ENCODE peak calls at places on chromosomes 13 and 19, in four cellular contexts. S is K562, Z is HepG2, L is SK-N-SH. G is an unnamed sample.

GRCh38 chr19:7611541-7612279 is 16.0 kb downstream of the CAMSAP3 start:
- DNase-seq in S (peak), Z (no peak), L (no peak), G (no peak)

GRCh38 chr19:3852614-3853254 is 16.1 kb downstream of the ZFR2 start:
- DNase-seq in S (no peak), Z (peak), L (no peak), G (peak)

GRCh38 chr13:93689333-93689732 is 462.7 kb downstream of the GPC6 start:
- DNase-seq in S (no peak), Z (no peak), L (no peak), G (no peak)

GRCh38 chr19:38385804-38386257 is 2.0 kb downstream of the GGN start:
- DNase-seq in S (peak), Z (no peak), L (peak), G (no peak)

GRCh38 chr13:44140146-44140545 is 233.5 kb upstream of the SERP2 start:
- DNase-seq in S (no peak), Z (peak), L (no peak), G (no peak)

GRCh38 chr19:4913996-4914735 is 4.9 kb downstream of the UHRF1 start:
- DNase-seq in S (no peak), Z (no peak), L (no peak), G (no peak)

GRCh38 chr19:16506961-16507360 is 10.8 kb downstream of the C19orf44 start:
- DNase-seq in S (peak), Z (no peak), L (no peak), G (no peak)

GRCh38 chr19:44741841-44742352 is 6.6 kb upstream of the BCL3 start:
- DNase-seq in S (peak), Z (peak), L (peak), G (peak)

GRCh38 chr19:35154535-35155406 is at the start of gene FXYD5:
- DNase-seq in S (peak), Z (no peak), L (peak), G (no peak)

GRCh38 chr13:99505814-99506269 is 4.6 kb downstream of the TM9SF2 start:
- DNase-seq in S (no peak), Z (no peak), L (peak), G (no peak)

GRCh38 chr13:89212186-89212585 is 1541.0 kb downstream of the SLITRK5 start:
- DNase-seq in S (no peak), Z (no peak), L (no peak), G (no peak)

GRCh38 chr13:76043882-76044281 is 407.8 kb downstream of the LMO7 start:
- DNase-seq in S (no peak), Z (no peak), L (no peak), G (no peak)

GRCh38 chr19:5627395-5627904 is 4.6 kb downstream of the SAFB start:
- DNase-seq in S (peak), Z (no peak), L (no peak), G (no peak)

GRCh38 chr13:110347535-110348308 is 40.6 kb downstream of the COL4A2 start:
- DNase-seq in S (no peak), Z (peak), L (no peak), G (peak)
- H3K4me2 ChIP-seq in S (no peak), Z (no peak), L (peak), G (peak)

DNA sequence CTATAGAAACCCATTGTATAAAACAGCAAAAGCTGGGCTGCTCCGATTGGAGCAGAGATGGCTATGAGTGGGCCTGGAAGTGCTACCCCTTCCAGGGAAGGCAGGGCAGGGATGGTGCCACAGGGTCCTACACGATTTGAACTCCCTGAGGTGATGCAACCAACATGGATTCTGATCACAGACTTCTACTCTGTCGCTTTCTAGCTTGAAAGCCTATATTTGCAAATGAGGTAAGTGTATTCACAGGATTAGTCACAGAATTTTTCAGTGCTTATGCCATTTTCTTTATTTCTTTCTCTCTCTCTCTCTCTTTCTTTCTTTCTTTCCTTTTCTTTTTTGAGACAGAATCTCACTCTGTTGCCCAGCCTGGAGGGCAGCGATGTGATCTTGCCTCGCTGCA is 179.0 kb downstream of the SPRY2 start:
- DNase-seq in S (no peak), Z (no peak), L (no peak), G (no peak)
- TF ChIP-seq ELF1 in S (no peak), Z (no peak), L (no peak), G (no peak)

GRCh38 chr19:23440207-23440606 is 44.9 kb upstream of the ZNF91 start:
- DNase-seq in S (peak), Z (no peak), L (peak), G (no peak)

GRCh38 chr19:23439623-23440022 is 44.4 kb upstream of the ZNF91 start:
- DNase-seq in S (peak), Z (no peak), L (no peak), G (no peak)

GRCh38 chr19:23436944-23437343 is 41.7 kb upstream of the ZNF91 start:
- DNase-seq in S (peak), Z (no peak), L (no peak), G (no peak)

GRCh38 chr19:23437901-23438300 is 42.6 kb upstream of the ZNF91 start:
- DNase-seq in S (no peak), Z (no peak), L (no peak), G (no peak)

GRCh38 chr19:23436318-23436717 is 41.0 kb upstream of the ZNF91 start:
- DNase-seq in S (peak), Z (no peak), L (no peak), G (no peak)
- TF ChIP-seq CTCF in S (peak), Z (no peak), L (peak), G (no peak)

DNA sequence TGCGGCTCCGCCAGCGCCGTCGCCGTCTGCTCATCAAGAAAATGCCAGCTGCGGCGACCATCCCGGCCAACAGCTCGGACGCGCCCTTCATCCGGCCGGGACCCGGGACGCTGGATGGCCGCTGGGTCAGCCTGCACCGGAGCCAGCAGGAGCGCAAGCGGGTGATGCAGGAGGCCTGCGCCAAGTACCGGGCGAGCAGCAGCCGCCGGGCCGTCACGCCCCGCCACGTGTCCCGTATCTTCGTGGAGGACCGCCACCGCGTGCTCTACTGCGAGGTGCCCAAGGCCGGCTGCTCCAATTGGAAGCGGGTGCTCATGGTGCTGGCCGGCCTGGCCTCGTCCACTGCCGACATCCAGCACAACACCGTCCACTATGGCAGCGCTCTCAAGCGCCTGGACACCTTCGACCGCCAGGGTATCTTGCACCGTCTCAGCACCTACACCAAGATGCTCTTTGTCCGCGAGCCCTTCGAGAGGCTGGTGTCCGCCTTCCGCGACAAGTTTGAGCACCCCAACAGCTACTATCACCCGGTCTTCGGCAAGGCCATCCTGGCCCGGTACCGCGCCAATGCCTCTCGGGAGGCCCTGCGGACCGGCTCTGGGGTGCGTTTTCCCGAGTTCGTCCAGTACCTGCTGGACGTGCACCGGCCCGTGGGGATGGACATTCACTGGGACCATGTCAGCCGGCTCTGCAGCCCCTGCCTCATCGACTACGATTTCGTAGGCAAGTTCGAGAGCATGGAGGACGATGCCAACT is 24.4 kb upstream of the KCTD15 start:
- DNase-seq in S (no peak), Z (no peak), L (no peak), G (no peak)
- H3K4me2 ChIP-seq in S (no peak), Z (no peak), L (no peak), G (no peak)